ENCODE peak calls at places on chromosomes 4 and X, in six cellular contexts. One of them, this sample, is unnamed.

GRCh38 chrX:39675619-39676018 is 422.1 kb downstream of the BCOR start:
- DNase-seq in activated naive CD8-positive, alpha-beta T cell treated with anti-CD3 and anti-CD28 coated beads, Interleukin-2, amount 50 U/mL, for 24 hours: no peak
- DNase-seq in activated CD8-positive, alpha-beta T cell treated with anti-CD3 and anti-CD28 coated beads, Interleukin-2, amount 10 ng/mL, durations not matched to agents 7 days and 5 days: no peak
- DNase-seq in non-pigmented ciliary epithelial cell: no peak
- DNase-seq in GM04504: no peak
- DNase-seq in stimulated activated CD8-positive, alpha-beta memory T cell treated with anti-CD3 and anti-CD28 coated beads, Interleukin-15, amount 100 ng/mL, for 24 hours: no peak
- DNase-seq in this sample: no peak

GRCh38 chrX:120302434-120302833 is 8.8 kb downstream of the TMEM255A start:
- DNase-seq in activated naive CD8-positive, alpha-beta T cell treated with anti-CD3 and anti-CD28 coated beads, Interleukin-2, amount 50 U/mL, for 24 hours: peak
- DNase-seq in activated CD8-positive, alpha-beta T cell treated with anti-CD3 and anti-CD28 coated beads, Interleukin-2, amount 10 ng/mL, durations not matched to agents 7 days and 5 days: peak
- DNase-seq in non-pigmented ciliary epithelial cell: no peak
- DNase-seq in GM04504: no peak
- DNase-seq in stimulated activated CD8-positive, alpha-beta memory T cell treated with anti-CD3 and anti-CD28 coated beads, Interleukin-15, amount 100 ng/mL, for 24 hours: no peak
- DNase-seq in this sample: no peak

GRCh38 chr4:14994242-14994641 is 8.0 kb upstream of the CPEB2 start:
- DNase-seq in activated naive CD8-positive, alpha-beta T cell treated with anti-CD3 and anti-CD28 coated beads, Interleukin-2, amount 50 U/mL, for 24 hours: no peak
- DNase-seq in activated CD8-positive, alpha-beta T cell treated with anti-CD3 and anti-CD28 coated beads, Interleukin-2, amount 10 ng/mL, durations not matched to agents 7 days and 5 days: no peak
- DNase-seq in non-pigmented ciliary epithelial cell: no peak
- DNase-seq in GM04504: no peak
- DNase-seq in stimulated activated CD8-positive, alpha-beta memory T cell treated with anti-CD3 and anti-CD28 coated beads, Interleukin-15, amount 100 ng/mL, for 24 hours: no peak
- DNase-seq in this sample: no peak

GRCh38 chr4:139191373-139191772 is 14.4 kb upstream of the ELF2 start:
- DNase-seq in activated naive CD8-positive, alpha-beta T cell treated with anti-CD3 and anti-CD28 coated beads, Interleukin-2, amount 50 U/mL, for 24 hours: no peak
- DNase-seq in activated CD8-positive, alpha-beta T cell treated with anti-CD3 and anti-CD28 coated beads, Interleukin-2, amount 10 ng/mL, durations not matched to agents 7 days and 5 days: no peak
- DNase-seq in non-pigmented ciliary epithelial cell: no peak
- DNase-seq in GM04504: no peak
- DNase-seq in stimulated activated CD8-positive, alpha-beta memory T cell treated with anti-CD3 and anti-CD28 coated beads, Interleukin-15, amount 100 ng/mL, for 24 hours: no peak
- DNase-seq in this sample: no peak

GRCh38 chr4:108359130-108359709 is 190.5 kb upstream of the LEF1 start:
- DNase-seq in activated naive CD8-positive, alpha-beta T cell treated with anti-CD3 and anti-CD28 coated beads, Interleukin-2, amount 50 U/mL, for 24 hours: no peak
- DNase-seq in activated CD8-positive, alpha-beta T cell treated with anti-CD3 and anti-CD28 coated beads, Interleukin-2, amount 10 ng/mL, durations not matched to agents 7 days and 5 days: peak
- DNase-seq in non-pigmented ciliary epithelial cell: no peak
- DNase-seq in GM04504: no peak
- DNase-seq in stimulated activated CD8-positive, alpha-beta memory T cell treated with anti-CD3 and anti-CD28 coated beads, Interleukin-15, amount 100 ng/mL, for 24 hours: no peak
- DNase-seq in this sample: no peak

GRCh38 chr4:3366893-3367775 is 74.3 kb downstream of the RGS12 start:
- DNase-seq in activated naive CD8-positive, alpha-beta T cell treated with anti-CD3 and anti-CD28 coated beads, Interleukin-2, amount 50 U/mL, for 24 hours: no peak
- DNase-seq in activated CD8-positive, alpha-beta T cell treated with anti-CD3 and anti-CD28 coated beads, Interleukin-2, amount 10 ng/mL, durations not matched to agents 7 days and 5 days: no peak
- DNase-seq in non-pigmented ciliary epithelial cell: no peak
- DNase-seq in GM04504: no peak
- DNase-seq in stimulated activated CD8-positive, alpha-beta memory T cell treated with anti-CD3 and anti-CD28 coated beads, Interleukin-15, amount 100 ng/mL, for 24 hours: no peak
- DNase-seq in this sample: no peak

GRCh38 chr4:6473264-6474052 is 1.0 kb upstream of the PPP2R2C start:
- DNase-seq in activated naive CD8-positive, alpha-beta T cell treated with anti-CD3 and anti-CD28 coated beads, Interleukin-2, amount 50 U/mL, for 24 hours: no peak
- DNase-seq in activated CD8-positive, alpha-beta T cell treated with anti-CD3 and anti-CD28 coated beads, Interleukin-2, amount 10 ng/mL, durations not matched to agents 7 days and 5 days: no peak
- DNase-seq in non-pigmented ciliary epithelial cell: no peak
- DNase-seq in GM04504: no peak
- DNase-seq in stimulated activated CD8-positive, alpha-beta memory T cell treated with anti-CD3 and anti-CD28 coated beads, Interleukin-15, amount 100 ng/mL, for 24 hours: no peak
- DNase-seq in this sample: peak

GRCh38 chr4:10490996-10491395 is 33.8 kb upstream of the ZNF518B start:
- DNase-seq in activated naive CD8-positive, alpha-beta T cell treated with anti-CD3 and anti-CD28 coated beads, Interleukin-2, amount 50 U/mL, for 24 hours: no peak
- DNase-seq in activated CD8-positive, alpha-beta T cell treated with anti-CD3 and anti-CD28 coated beads, Interleukin-2, amount 10 ng/mL, durations not matched to agents 7 days and 5 days: no peak
- DNase-seq in non-pigmented ciliary epithelial cell: no peak
- DNase-seq in GM04504: no peak
- DNase-seq in stimulated activated CD8-positive, alpha-beta memory T cell treated with anti-CD3 and anti-CD28 coated beads, Interleukin-15, amount 100 ng/mL, for 24 hours: no peak
- DNase-seq in this sample: no peak

GRCh38 chrX:71251456-71251973 is 2.4 kb downstream of the ZMYM3 start:
- DNase-seq in activated naive CD8-positive, alpha-beta T cell treated with anti-CD3 and anti-CD28 coated beads, Interleukin-2, amount 50 U/mL, for 24 hours: peak
- DNase-seq in activated CD8-positive, alpha-beta T cell treated with anti-CD3 and anti-CD28 coated beads, Interleukin-2, amount 10 ng/mL, durations not matched to agents 7 days and 5 days: no peak
- DNase-seq in non-pigmented ciliary epithelial cell: no peak
- DNase-seq in GM04504: no peak
- DNase-seq in stimulated activated CD8-positive, alpha-beta memory T cell treated with anti-CD3 and anti-CD28 coated beads, Interleukin-15, amount 100 ng/mL, for 24 hours: no peak
- DNase-seq in this sample: no peak

GRCh38 chr4:19130836-19131235 is 1109.3 kb upstream of the LCORL start:
- DNase-seq in activated naive CD8-positive, alpha-beta T cell treated with anti-CD3 and anti-CD28 coated beads, Interleukin-2, amount 50 U/mL, for 24 hours: no peak
- DNase-seq in activated CD8-positive, alpha-beta T cell treated with anti-CD3 and anti-CD28 coated beads, Interleukin-2, amount 10 ng/mL, durations not matched to agents 7 days and 5 days: no peak
- DNase-seq in non-pigmented ciliary epithelial cell: peak
- DNase-seq in GM04504: peak
- DNase-seq in stimulated activated CD8-positive, alpha-beta memory T cell treated with anti-CD3 and anti-CD28 coated beads, Interleukin-15, amount 100 ng/mL, for 24 hours: no peak
- DNase-seq in this sample: no peak

GRCh38 chr4:108270466-108271450 is 102.0 kb upstream of the LEF1 start:
- DNase-seq in activated naive CD8-positive, alpha-beta T cell treated with anti-CD3 and anti-CD28 coated beads, Interleukin-2, amount 50 U/mL, for 24 hours: no peak
- DNase-seq in activated CD8-positive, alpha-beta T cell treated with anti-CD3 and anti-CD28 coated beads, Interleukin-2, amount 10 ng/mL, durations not matched to agents 7 days and 5 days: peak
- DNase-seq in non-pigmented ciliary epithelial cell: peak
- DNase-seq in GM04504: peak
- DNase-seq in stimulated activated CD8-positive, alpha-beta memory T cell treated with anti-CD3 and anti-CD28 coated beads, Interleukin-15, amount 100 ng/mL, for 24 hours: no peak
- DNase-seq in this sample: no peak

GRCh38 chr4:136484996-136485395 is 1047.3 kb downstream of the PCDH18 start:
- DNase-seq in activated naive CD8-positive, alpha-beta T cell treated with anti-CD3 and anti-CD28 coated beads, Interleukin-2, amount 50 U/mL, for 24 hours: no peak
- DNase-seq in activated CD8-positive, alpha-beta T cell treated with anti-CD3 and anti-CD28 coated beads, Interleukin-2, amount 10 ng/mL, durations not matched to agents 7 days and 5 days: no peak
- DNase-seq in non-pigmented ciliary epithelial cell: peak
- DNase-seq in GM04504: no peak
- DNase-seq in stimulated activated CD8-positive, alpha-beta memory T cell treated with anti-CD3 and anti-CD28 coated beads, Interleukin-15, amount 100 ng/mL, for 24 hours: no peak
- DNase-seq in this sample: no peak

GRCh38 chr4:185209031-185209851 is at the start of gene SNX25:
- DNase-seq in activated naive CD8-positive, alpha-beta T cell treated with anti-CD3 and anti-CD28 coated beads, Interleukin-2, amount 50 U/mL, for 24 hours: peak
- DNase-seq in activated CD8-positive, alpha-beta T cell treated with anti-CD3 and anti-CD28 coated beads, Interleukin-2, amount 10 ng/mL, durations not matched to agents 7 days and 5 days: peak
- DNase-seq in non-pigmented ciliary epithelial cell: no peak
- DNase-seq in GM04504: no peak
- DNase-seq in stimulated activated CD8-positive, alpha-beta memory T cell treated with anti-CD3 and anti-CD28 coated beads, Interleukin-15, amount 100 ng/mL, for 24 hours: peak
- DNase-seq in this sample: peak

GRCh38 chrX:130728208-130728607 is 174.8 kb downstream of the ENOX2 start:
- DNase-seq in activated naive CD8-positive, alpha-beta T cell treated with anti-CD3 and anti-CD28 coated beads, Interleukin-2, amount 50 U/mL, for 24 hours: no peak
- DNase-seq in activated CD8-positive, alpha-beta T cell treated with anti-CD3 and anti-CD28 coated beads, Interleukin-2, amount 10 ng/mL, durations not matched to agents 7 days and 5 days: no peak
- DNase-seq in non-pigmented ciliary epithelial cell: no peak
- DNase-seq in GM04504: no peak
- DNase-seq in stimulated activated CD8-positive, alpha-beta memory T cell treated with anti-CD3 and anti-CD28 coated beads, Interleukin-15, amount 100 ng/mL, for 24 hours: no peak
- DNase-seq in this sample: no peak

GRCh38 chrX:96407043-96407442 is 277.6 kb upstream of the DIAPH2 start:
- DNase-seq in activated naive CD8-positive, alpha-beta T cell treated with anti-CD3 and anti-CD28 coated beads, Interleukin-2, amount 50 U/mL, for 24 hours: no peak
- DNase-seq in activated CD8-positive, alpha-beta T cell treated with anti-CD3 and anti-CD28 coated beads, Interleukin-2, amount 10 ng/mL, durations not matched to agents 7 days and 5 days: no peak
- DNase-seq in non-pigmented ciliary epithelial cell: no peak
- DNase-seq in GM04504: no peak
- DNase-seq in stimulated activated CD8-positive, alpha-beta memory T cell treated with anti-CD3 and anti-CD28 coated beads, Interleukin-15, amount 100 ng/mL, for 24 hours: no peak
- DNase-seq in this sample: no peak

GRCh38 chr4:89619230-89619962 is 217.6 kb downstream of the SNCA start:
- DNase-seq in activated naive CD8-positive, alpha-beta T cell treated with anti-CD3 and anti-CD28 coated beads, Interleukin-2, amount 50 U/mL, for 24 hours: no peak
- DNase-seq in activated CD8-positive, alpha-beta T cell treated with anti-CD3 and anti-CD28 coated beads, Interleukin-2, amount 10 ng/mL, durations not matched to agents 7 days and 5 days: peak
- DNase-seq in non-pigmented ciliary epithelial cell: no peak
- DNase-seq in GM04504: no peak
- DNase-seq in stimulated activated CD8-positive, alpha-beta memory T cell treated with anti-CD3 and anti-CD28 coated beads, Interleukin-15, amount 100 ng/mL, for 24 hours: no peak
- DNase-seq in this sample: no peak

GRCh38 chr4:80423553-80424224 is 88.2 kb downstream of the CFAP299 start:
- DNase-seq in activated naive CD8-positive, alpha-beta T cell treated with anti-CD3 and anti-CD28 coated beads, Interleukin-2, amount 50 U/mL, for 24 hours: no peak
- DNase-seq in activated CD8-positive, alpha-beta T cell treated with anti-CD3 and anti-CD28 coated beads, Interleukin-2, amount 10 ng/mL, durations not matched to agents 7 days and 5 days: no peak
- DNase-seq in non-pigmented ciliary epithelial cell: no peak
- DNase-seq in GM04504: peak
- DNase-seq in stimulated activated CD8-positive, alpha-beta memory T cell treated with anti-CD3 and anti-CD28 coated beads, Interleukin-15, amount 100 ng/mL, for 24 hours: no peak
- DNase-seq in this sample: no peak

GRCh38 chrX:42837092-42837726 is 59.2 kb upstream of the PPP1R2C start:
- DNase-seq in activated naive CD8-positive, alpha-beta T cell treated with anti-CD3 and anti-CD28 coated beads, Interleukin-2, amount 50 U/mL, for 24 hours: no peak
- DNase-seq in activated CD8-positive, alpha-beta T cell treated with anti-CD3 and anti-CD28 coated beads, Interleukin-2, amount 10 ng/mL, durations not matched to agents 7 days and 5 days: no peak
- DNase-seq in non-pigmented ciliary epithelial cell: no peak
- DNase-seq in GM04504: no peak
- DNase-seq in stimulated activated CD8-positive, alpha-beta memory T cell treated with anti-CD3 and anti-CD28 coated beads, Interleukin-15, amount 100 ng/mL, for 24 hours: no peak
- DNase-seq in this sample: no peak

GRCh38 chr4:155207534-155208257 is 740 bp upstream of the NPY2R start:
- DNase-seq in activated naive CD8-positive, alpha-beta T cell treated with anti-CD3 and anti-CD28 coated beads, Interleukin-2, amount 50 U/mL, for 24 hours: no peak
- DNase-seq in activated CD8-positive, alpha-beta T cell treated with anti-CD3 and anti-CD28 coated beads, Interleukin-2, amount 10 ng/mL, durations not matched to agents 7 days and 5 days: no peak
- DNase-seq in non-pigmented ciliary epithelial cell: no peak
- DNase-seq in GM04504: no peak
- DNase-seq in stimulated activated CD8-positive, alpha-beta memory T cell treated with anti-CD3 and anti-CD28 coated beads, Interleukin-15, amount 100 ng/mL, for 24 hours: no peak
- DNase-seq in this sample: no peak

GRCh38 chr4:156378053-156378665 is 424.5 kb upstream of the CTSO start:
- DNase-seq in activated naive CD8-positive, alpha-beta T cell treated with anti-CD3 and anti-CD28 coated beads, Interleukin-2, amount 50 U/mL, for 24 hours: no peak
- DNase-seq in activated CD8-positive, alpha-beta T cell treated with anti-CD3 and anti-CD28 coated beads, Interleukin-2, amount 10 ng/mL, durations not matched to agents 7 days and 5 days: no peak
- DNase-seq in non-pigmented ciliary epithelial cell: peak
- DNase-seq in GM04504: no peak
- DNase-seq in stimulated activated CD8-positive, alpha-beta memory T cell treated with anti-CD3 and anti-CD28 coated beads, Interleukin-15, amount 100 ng/mL, for 24 hours: no peak
- DNase-seq in this sample: no peak

GRCh38 chr4:7330031-7330596 is 104.6 kb downstream of the PSAPL1 start:
- DNase-seq in activated naive CD8-positive, alpha-beta T cell treated with anti-CD3 and anti-CD28 coated beads, Interleukin-2, amount 50 U/mL, for 24 hours: no peak
- DNase-seq in activated CD8-positive, alpha-beta T cell treated with anti-CD3 and anti-CD28 coated beads, Interleukin-2, amount 10 ng/mL, durations not matched to agents 7 days and 5 days: no peak
- DNase-seq in non-pigmented ciliary epithelial cell: no peak
- DNase-seq in GM04504: no peak
- DNase-seq in stimulated activated CD8-positive, alpha-beta memory T cell treated with anti-CD3 and anti-CD28 coated beads, Interleukin-15, amount 100 ng/mL, for 24 hours: no peak
- DNase-seq in this sample: no peak

GRCh38 chr4:17111436-17111835 is 213.0 kb upstream of the LDB2 start:
- DNase-seq in activated naive CD8-positive, alpha-beta T cell treated with anti-CD3 and anti-CD28 coated beads, Interleukin-2, amount 50 U/mL, for 24 hours: no peak
- DNase-seq in activated CD8-positive, alpha-beta T cell treated with anti-CD3 and anti-CD28 coated beads, Interleukin-2, amount 10 ng/mL, durations not matched to agents 7 days and 5 days: no peak
- DNase-seq in non-pigmented ciliary epithelial cell: no peak
- DNase-seq in GM04504: no peak
- DNase-seq in stimulated activated CD8-positive, alpha-beta memory T cell treated with anti-CD3 and anti-CD28 coated beads, Interleukin-15, amount 100 ng/mL, for 24 hours: no peak
- DNase-seq in this sample: no peak

GRCh38 chr4:154466336-154466735 is 25.3 kb downstream of the DCHS2 start:
- DNase-seq in activated naive CD8-positive, alpha-beta T cell treated with anti-CD3 and anti-CD28 coated beads, Interleukin-2, amount 50 U/mL, for 24 hours: no peak
- DNase-seq in activated CD8-positive, alpha-beta T cell treated with anti-CD3 and anti-CD28 coated beads, Interleukin-2, amount 10 ng/mL, durations not matched to agents 7 days and 5 days: no peak
- DNase-seq in non-pigmented ciliary epithelial cell: no peak
- DNase-seq in GM04504: no peak
- DNase-seq in stimulated activated CD8-positive, alpha-beta memory T cell treated with anti-CD3 and anti-CD28 coated beads, Interleukin-15, amount 100 ng/mL, for 24 hours: no peak
- DNase-seq in this sample: no peak

GRCh38 chrX:154715825-154716224 is 35.1 kb downstream of the GAB3 start:
- DNase-seq in activated naive CD8-positive, alpha-beta T cell treated with anti-CD3 and anti-CD28 coated beads, Interleukin-2, amount 50 U/mL, for 24 hours: no peak
- DNase-seq in activated CD8-positive, alpha-beta T cell treated with anti-CD3 and anti-CD28 coated beads, Interleukin-2, amount 10 ng/mL, durations not matched to agents 7 days and 5 days: no peak
- DNase-seq in non-pigmented ciliary epithelial cell: no peak
- DNase-seq in GM04504: no peak
- DNase-seq in stimulated activated CD8-positive, alpha-beta memory T cell treated with anti-CD3 and anti-CD28 coated beads, Interleukin-15, amount 100 ng/mL, for 24 hours: no peak
- DNase-seq in this sample: no peak

GRCh38 chrX:71106427-71106826 is at the start of gene CXorf65:
- DNase-seq in activated naive CD8-positive, alpha-beta T cell treated with anti-CD3 and anti-CD28 coated beads, Interleukin-2, amount 50 U/mL, for 24 hours: no peak
- DNase-seq in activated CD8-positive, alpha-beta T cell treated with anti-CD3 and anti-CD28 coated beads, Interleukin-2, amount 10 ng/mL, durations not matched to agents 7 days and 5 days: peak
- DNase-seq in non-pigmented ciliary epithelial cell: no peak
- DNase-seq in GM04504: no peak
- DNase-seq in stimulated activated CD8-positive, alpha-beta memory T cell treated with anti-CD3 and anti-CD28 coated beads, Interleukin-15, amount 100 ng/mL, for 24 hours: no peak
- DNase-seq in this sample: no peak

GRCh38 chr4:2388430-2389182 is 29.8 kb downstream of the ZFYVE28 start:
- DNase-seq in activated naive CD8-positive, alpha-beta T cell treated with anti-CD3 and anti-CD28 coated beads, Interleukin-2, amount 50 U/mL, for 24 hours: no peak
- DNase-seq in activated CD8-positive, alpha-beta T cell treated with anti-CD3 and anti-CD28 coated beads, Interleukin-2, amount 10 ng/mL, durations not matched to agents 7 days and 5 days: no peak
- DNase-seq in non-pigmented ciliary epithelial cell: no peak
- DNase-seq in GM04504: no peak
- DNase-seq in stimulated activated CD8-positive, alpha-beta memory T cell treated with anti-CD3 and anti-CD28 coated beads, Interleukin-15, amount 100 ng/mL, for 24 hours: no peak
- DNase-seq in this sample: no peak

GRCh38 chrX:148310402-148311200 is 189.8 kb upstream of the AFF2 start:
- DNase-seq in activated naive CD8-positive, alpha-beta T cell treated with anti-CD3 and anti-CD28 coated beads, Interleukin-2, amount 50 U/mL, for 24 hours: peak
- DNase-seq in activated CD8-positive, alpha-beta T cell treated with anti-CD3 and anti-CD28 coated beads, Interleukin-2, amount 10 ng/mL, durations not matched to agents 7 days and 5 days: peak
- DNase-seq in non-pigmented ciliary epithelial cell: no peak
- DNase-seq in GM04504: no peak
- DNase-seq in stimulated activated CD8-positive, alpha-beta memory T cell treated with anti-CD3 and anti-CD28 coated beads, Interleukin-15, amount 100 ng/mL, for 24 hours: no peak
- DNase-seq in this sample: no peak

GRCh38 chrX:9928083-9928482 is 39.1 kb upstream of the CLDN34 start:
- DNase-seq in activated naive CD8-positive, alpha-beta T cell treated with anti-CD3 and anti-CD28 coated beads, Interleukin-2, amount 50 U/mL, for 24 hours: no peak
- DNase-seq in activated CD8-positive, alpha-beta T cell treated with anti-CD3 and anti-CD28 coated beads, Interleukin-2, amount 10 ng/mL, durations not matched to agents 7 days and 5 days: no peak
- DNase-seq in non-pigmented ciliary epithelial cell: no peak
- DNase-seq in GM04504: no peak
- DNase-seq in stimulated activated CD8-positive, alpha-beta memory T cell treated with anti-CD3 and anti-CD28 coated beads, Interleukin-15, amount 100 ng/mL, for 24 hours: no peak
- DNase-seq in this sample: no peak

GRCh38 chr4:152970102-152970820 is 34.1 kb downstream of the FHDC1 start:
- DNase-seq in activated naive CD8-positive, alpha-beta T cell treated with anti-CD3 and anti-CD28 coated beads, Interleukin-2, amount 50 U/mL, for 24 hours: no peak
- DNase-seq in activated CD8-positive, alpha-beta T cell treated with anti-CD3 and anti-CD28 coated beads, Interleukin-2, amount 10 ng/mL, durations not matched to agents 7 days and 5 days: no peak
- DNase-seq in non-pigmented ciliary epithelial cell: no peak
- DNase-seq in GM04504: peak
- DNase-seq in stimulated activated CD8-positive, alpha-beta memory T cell treated with anti-CD3 and anti-CD28 coated beads, Interleukin-15, amount 100 ng/mL, for 24 hours: no peak
- DNase-seq in this sample: no peak